ENCODE peak calls at places on chromosomes 11 and 22, in four cellular contexts. A, F, S and O are unnamed samples.

GRCh38 chr22:46614070-46614931 is 5.9 kb upstream of the GRAMD4 start:
- DNase-seq in S (peak), A (no peak), F (no peak), O (no peak)

GRCh38 chr22:26433805-26434204 is 4.7 kb downstream of the ASPHD2 start:
- DNase-seq in S (no peak), A (no peak), F (no peak), O (no peak)

GRCh38 chr11:126496576-126497403 is 141.3 kb downstream of the ST3GAL4 start:
- DNase-seq in A (no peak), S (no peak), F (no peak), O (no peak)

GRCh38 chr11:2466869-2467694 is 22.3 kb downstream of the KCNQ1 start:
- DNase-seq in A (no peak), S (no peak), F (no peak), O (no peak)

GRCh38 chr11:1070594-1071462 is 3.8 kb upstream of the MUC2 start:
- DNase-seq in A (no peak), F (no peak), S (no peak), O (no peak)

GRCh38 chr11:134599180-134599810 is 187.3 kb upstream of the B3GAT1 start:
- DNase-seq in A (no peak), S (no peak), F (no peak), O (no peak)

GRCh38 chr11:46367244-46367915 is 14.1 kb upstream of the MDK start:
- DNase-seq in F (no peak), A (no peak), S (peak), O (peak)

GRCh38 chr11:118897721-118898310 is 14.1 kb downstream of the CXCR5 start:
- DNase-seq in F (no peak), S (no peak), A (no peak), O (peak)

GRCh38 chr22:50715250-50715649 is 22.8 kb upstream of the ACR start:
- DNase-seq in S (no peak), F (no peak), A (no peak), O (no peak)

GRCh38 chr11:112962854-112963367 is 1.7 kb downstream of the NCAM1 start:
- DNase-seq in F (peak), S (no peak), A (no peak), O (peak)

GRCh38 chr11:110121204-110121603 is 28.0 kb downstream of the ZC3H12C start:
- DNase-seq in S (no peak), F (peak), A (peak), O (no peak)

GRCh38 chr11:69010964-69011623 is 2.0 kb downstream of the MRGPRF start:
- DNase-seq in S (no peak), F (peak), A (no peak), O (peak)

GRCh38 chr11:109862808-109863207 is 230.4 kb upstream of the ZC3H12C start:
- DNase-seq in F (no peak), A (no peak), S (no peak), O (no peak)

GRCh38 chr22:35510481-35510934 is 30.1 kb upstream of the RASD2 start:
- DNase-seq in S (no peak), A (no peak), F (no peak), O (no peak)